ENCODE peak calls at places on chromosome 13, in four cellular contexts. Z is B cell, Y is left ventricle myocardium inferior, W is cardiac fibroblast. G is an unnamed sample.

GRCh38 chr13:19581675-19582074 is 20.3 kb upstream of the TPTE2 start:
- DNase-seq in Z (no peak), Y (no peak), W (no peak), G (no peak)

GRCh38 chr13:37289212-37289935 is 183.9 kb upstream of the CSNK1A1L start:
- DNase-seq in Z (no peak), W (no peak), Y (no peak), G (no peak)

GRCh38 chr13:112655898-112656297 is 33.9 kb upstream of the ATP11A start:
- DNase-seq in Y (no peak), Z (no peak), W (no peak), G (no peak)

GRCh38 chr13:113942591-113943103 is 31.2 kb downstream of the C13orf46 start:
- DNase-seq in Z (no peak), W (no peak), Y (no peak), G (no peak)

GRCh38 chr13:44439615-44440014 is 66.0 kb downstream of the SERP2 start:
- DNase-seq in Y (no peak), Z (no peak), W (no peak), G (no peak)

GRCh38 chr13:51070005-51070649 is 40.9 kb downstream of the C13orf42 start:
- DNase-seq in W (peak; percentile 85), Y (peak; percentile 85), Z (peak; percentile 66), G (peak; percentile 75)

GRCh38 chr13:44052843-44053607 is 173.3 kb downstream of the LACC1 start:
- DNase-seq in Y (peak; percentile 24), W (peak; percentile 28), Z (no peak), G (no peak)

GRCh38 chr13:52780092-52780491 is 40.5 kb upstream of the CNMD start:
- DNase-seq in Z (no peak), W (no peak), Y (no peak), G (no peak)

GRCh38 chr13:41520016-41520698 is 62.8 kb downstream of the RGCC start:
- DNase-seq in Y (no peak), Z (no peak), W (no peak), G (no peak)

GRCh38 chr13:30968734-30969335 is 36.4 kb downstream of the TEX26 start:
- DNase-seq in Z (no peak), Y (no peak), W (peak; percentile 37), G (no peak)

GRCh38 chr13:66689628-66690027 is 540.5 kb downstream of the PCDH9 start:
- DNase-seq in Z (no peak), W (peak; percentile 58), Y (no peak), G (no peak)

GRCh38 chr13:73059460-73060250 is 850 bp downstream of the KLF5 start:
- DNase-seq in Z (peak; percentile 66), W (peak; percentile 23), Y (peak; percentile 51), G (peak; percentile 79)

GRCh38 chr13:100434010-100434763 is 154.4 kb downstream of the GGACT start:
- DNase-seq in Z (no peak), W (peak; percentile 66), Y (no peak), G (peak; percentile 29)

GRCh38 chr13:87259479-87260083 is 411.6 kb upstream of the SLITRK5 start:
- DNase-seq in Z (no peak), W (no peak), Y (no peak), G (no peak)

GRCh38 chr13:77751513-77752456 is 54.3 kb downstream of the SLAIN1 start:
- DNase-seq in Y (no peak), W (peak; percentile 70), Z (peak; percentile 18), G (no peak)

GRCh38 chr13:63481334-63481733 is 2065.7 kb upstream of the PCDH20 start:
- DNase-seq in Z (no peak), Y (no peak), W (peak; percentile 59), G (no peak)

GRCh38 chr13:80341771-80342271 is 895 bp upstream of the SPRY2 start:
- DNase-seq in Z (peak; percentile 36), Y (peak; percentile 66), W (peak; percentile 66), G (no peak)

GRCh38 chr13:42181381-42181953 is 90.5 kb upstream of the AKAP11 start:
- DNase-seq in Z (no peak), Y (no peak), W (no peak), G (peak; percentile 8)

GRCh38 chr13:71799320-71799719 is 67.7 kb downstream of the DACH1 start:
- DNase-seq in W (no peak), Z (no peak), Y (no peak), G (no peak)

GRCh38 chr13:95707442-95708389 is 30.8 kb downstream of the DNAJC3 start:
- DNase-seq in Z (no peak), W (no peak), Y (no peak), G (no peak)

GRCh38 chr13:24644051-24644450 is 36.2 kb upstream of the ATP12A start:
- DNase-seq in Z (no peak), Y (no peak), W (peak; percentile 10), G (no peak)

GRCh38 chr13:41645313-41645712 is 188.0 kb downstream of the RGCC start:
- DNase-seq in Y (no peak), W (peak; percentile 95), Z (no peak), G (no peak)

GRCh38 chr13:20988033-20988908 is 73.1 kb downstream of the LATS2 start:
- DNase-seq in W (no peak), Z (no peak), Y (no peak), G (no peak)

GRCh38 chr13:36925603-36926002 is 5.6 kb upstream of the SMAD9 start:
- DNase-seq in Y (no peak), W (no peak), Z (no peak), G (no peak)

GRCh38 chr13:49371943-49372636 is 71.8 kb downstream of the CAB39L start:
- DNase-seq in Z (no peak), W (no peak), Y (no peak), G (no peak)

GRCh38 chr13:32824671-32825070 is 191.6 kb upstream of the KL start:
- DNase-seq in W (peak; percentile 94), Y (no peak), Z (no peak), G (no peak)

GRCh38 chr13:105446197-105446596 is 1089.3 kb downstream of the EFNB2 start:
- DNase-seq in Z (no peak), Y (no peak), W (peak; percentile 26), G (no peak)

GRCh38 chr13:98676239-98676638 is 76.2 kb downstream of the SLC15A1 start:
- DNase-seq in W (no peak), Z (no peak), Y (no peak), G (no peak)

GRCh38 chr13:41939403-41939802 is 21.5 kb downstream of the VWA8 start:
- DNase-seq in Y (no peak), W (no peak), Z (no peak), G (no peak)

GRCh38 chr13:31227063-31227462 is 27.3 kb downstream of the B3GLCT start:
- DNase-seq in W (peak; percentile 35), Y (no peak), Z (no peak), G (no peak)

GRCh38 chr13:63124863-63125262 is 1709.2 kb upstream of the PCDH20 start:
- DNase-seq in W (peak; percentile 52), Y (no peak), Z (no peak), G (no peak)

GRCh38 chr13:21546372-21546771 is 57.6 kb downstream of the MICU2 start:
- DNase-seq in Y (no peak), W (peak; percentile 32), Z (no peak), G (no peak)

GRCh38 chr13:35474551-35474950 is 1.9 kb downstream of the MAB21L1 start:
- DNase-seq in Y (no peak), W (peak; percentile 15), Z (no peak), G (no peak)

GRCh38 chr13:101155920-101156319 is 260.4 kb downstream of the NALCN start:
- DNase-seq in Y (no peak), W (no peak), Z (no peak), G (no peak)

GRCh38 chr13:91722267-91722884 is 324.0 kb downstream of the GPC5 start:
- DNase-seq in Y (no peak), Z (no peak), W (peak; percentile 31), G (peak; percentile 16)

GRCh38 chr13:48828962-48829405 is 146.7 kb upstream of the FNDC3A start:
- DNase-seq in Y (no peak), W (peak; percentile 45), Z (no peak), G (no peak)

DNA sequence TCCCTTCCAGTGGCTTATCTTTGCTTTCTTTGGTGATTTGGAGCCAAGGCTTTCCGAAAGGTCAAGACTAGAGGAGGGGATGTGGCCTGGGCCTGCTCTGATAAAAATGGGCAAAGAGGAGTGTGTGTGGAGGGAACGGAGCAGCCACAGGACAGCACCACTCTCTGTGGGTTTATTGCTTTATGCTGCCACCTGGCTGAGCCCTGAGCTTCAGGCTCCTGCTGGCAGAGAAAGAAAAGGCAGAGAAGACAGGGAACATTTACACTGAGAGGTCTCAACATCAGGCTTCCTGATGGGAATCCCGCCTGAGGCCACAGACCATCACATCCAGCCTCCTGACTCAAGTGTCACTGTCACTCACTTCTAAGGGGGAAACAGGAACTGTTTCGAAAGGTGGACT is 9.2 kb upstream of the GSX1 start:
- DNase-seq in Y (no peak), W (no peak), Z (no peak), G (no peak)
- TF ChIP-seq CTCF in Y (peak; percentile 60), W (peak; percentile 25), Z (no peak), G (peak; percentile 28)

GRCh38 chr13:68927387-68928026 is 1180.1 kb upstream of the ATXN8OS start:
- DNase-seq in Z (no peak), W (no peak), Y (no peak), G (no peak)
- TF ChIP-seq CTCF in Z (peak; percentile 17), W (no peak), Y (peak; percentile 53), G (peak; percentile 30)

GRCh38 chr13:38539632-38540031 is 147.2 kb upstream of the FREM2 start:
- DNase-seq in Y (no peak), Z (no peak), W (no peak), G (no peak)

GRCh38 chr13:38542601-38543000 is 144.3 kb upstream of the FREM2 start:
- DNase-seq in W (no peak), Y (no peak), Z (no peak), G (no peak)

GRCh38 chr13:38538412-38538811 is 148.5 kb upstream of the FREM2 start:
- DNase-seq in Y (no peak), W (no peak), Z (no peak), G (no peak)

GRCh38 chr13:38543561-38543960 is 143.3 kb upstream of the FREM2 start:
- DNase-seq in Y (no peak), Z (no peak), W (no peak), G (no peak)
- TF ChIP-seq CTCF in Y (no peak), Z (no peak), W (no peak), G (no peak)

GRCh38 chr13:40247845-40248244 is 418.6 kb downstream of the FOXO1 start:
- DNase-seq in Z (no peak), Y (no peak), W (peak; percentile 70), G (peak; percentile 18)

GRCh38 chr13:40252241-40252640 is 414.2 kb downstream of the FOXO1 start:
- DNase-seq in W (no peak), Y (no peak), Z (no peak), G (no peak)

GRCh38 chr13:40255551-40255950 is 410.9 kb downstream of the FOXO1 start:
- DNase-seq in Z (no peak), Y (no peak), W (no peak), G (no peak)

GRCh38 chr13:40254394-40254793 is 412.0 kb downstream of the FOXO1 start:
- DNase-seq in Z (no peak), Y (no peak), W (no peak), G (no peak)

DNA sequence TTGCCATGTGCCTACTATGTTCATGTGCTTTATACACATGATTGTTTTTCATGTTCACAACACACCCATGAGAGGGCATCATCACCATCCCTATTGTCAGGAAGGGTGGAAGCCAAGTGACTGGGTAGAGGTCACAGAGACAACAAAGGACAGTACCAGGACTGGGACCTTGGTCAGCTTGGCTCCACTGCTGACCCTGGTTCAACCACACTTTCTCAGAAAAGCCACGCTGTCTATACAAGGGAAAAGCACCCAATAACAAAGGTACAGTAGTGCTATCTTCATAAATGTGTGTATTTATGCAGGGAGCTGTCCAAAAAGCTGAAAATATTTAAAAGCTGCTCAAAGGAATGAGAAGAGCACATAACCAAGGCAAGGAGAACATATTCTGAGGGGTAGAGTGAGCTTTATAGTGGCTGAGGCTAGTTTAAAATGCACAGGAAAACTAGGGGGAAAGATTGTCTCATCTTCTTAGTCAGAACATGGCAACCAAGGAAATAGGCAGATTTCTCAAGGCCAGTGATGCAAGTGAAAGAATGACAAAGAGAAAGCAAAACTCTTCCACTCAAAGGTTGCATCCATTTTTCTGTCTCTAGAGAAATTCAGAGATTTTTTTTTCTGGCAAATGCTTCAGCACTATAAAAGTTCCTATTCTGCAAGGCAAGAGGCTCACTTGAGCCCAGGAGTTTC is 415.0 kb downstream of the FOXO1 start:
- DNase-seq in W (peak; percentile 79), Z (no peak), Y (no peak), G (no peak)
- TF ChIP-seq CTCF in W (no peak), Z (no peak), Y (no peak), G (no peak)